ENCODE peak calls at places on chromosomes 7 and 10, in six cellular contexts. One of them, this sample, is unnamed.

GRCh38 chr10:20890009-20890408 is 7.1 kb downstream of the NEBL start:
- DNase-seq in A549: no peak
- DNase-seq in NB4: no peak
- DNase-seq in K562: no peak
- DNase-seq in endothelial cell of umbilical vein: no peak
- DNase-seq in HepG2: no peak
- DNase-seq in this sample: no peak

GRCh38 chr7:80346704-80347103 is 165.2 kb downstream of the GNAT3 start:
- DNase-seq in endothelial cell of umbilical vein: no peak
- DNase-seq in NB4: no peak
- DNase-seq in A549: no peak
- DNase-seq in K562: no peak
- DNase-seq in HepG2: no peak
- DNase-seq in this sample: no peak

GRCh38 chr10:10792681-10793080 is 225.0 kb upstream of the CELF2 start:
- DNase-seq in NB4: no peak
- DNase-seq in A549: no peak
- DNase-seq in endothelial cell of umbilical vein: peak; percentile 89
- DNase-seq in HepG2: no peak
- DNase-seq in K562: no peak
- DNase-seq in this sample: no peak

GRCh38 chr10:16787361-16787791 is 29.8 kb downstream of the RSU1 start:
- DNase-seq in K562: no peak
- DNase-seq in NB4: no peak
- DNase-seq in HepG2: no peak
- DNase-seq in endothelial cell of umbilical vein: no peak
- DNase-seq in A549: no peak
- DNase-seq in this sample: no peak

GRCh38 chr7:13852281-13852968 is 137.0 kb downstream of the ETV1 start:
- DNase-seq in K562: no peak
- DNase-seq in NB4: no peak
- DNase-seq in HepG2: no peak
- DNase-seq in endothelial cell of umbilical vein: no peak
- DNase-seq in A549: no peak
- DNase-seq in this sample: no peak

GRCh38 chr7:55021951-55022617 is 3.3 kb downstream of the EGFR start:
- DNase-seq in K562: no peak
- DNase-seq in endothelial cell of umbilical vein: no peak
- DNase-seq in HepG2: no peak
- DNase-seq in A549: no peak
- DNase-seq in NB4: no peak
- DNase-seq in this sample: no peak

GRCh38 chr7:1949681-1950055 is 279.6 kb downstream of the ELFN1 start:
- DNase-seq in NB4: no peak
- DNase-seq in HepG2: no peak
- DNase-seq in K562: no peak
- DNase-seq in A549: no peak
- DNase-seq in endothelial cell of umbilical vein: no peak
- DNase-seq in this sample: no peak

GRCh38 chr10:69217119-69217754 is 2.9 kb upstream of the HKDC1 start:
- DNase-seq in HepG2: peak; percentile 34
- DNase-seq in K562: no peak
- DNase-seq in NB4: no peak
- DNase-seq in endothelial cell of umbilical vein: peak; percentile 74
- DNase-seq in A549: peak; percentile 43
- DNase-seq in this sample: no peak

GRCh38 chr10:8133146-8133545 is 78.7 kb downstream of the GATA3 start:
- DNase-seq in endothelial cell of umbilical vein: no peak
- DNase-seq in A549: no peak
- DNase-seq in HepG2: no peak
- DNase-seq in NB4: peak; percentile 36
- DNase-seq in K562: no peak
- DNase-seq in this sample: peak; percentile 80

GRCh38 chr7:112790651-112790973 is 419 bp upstream of the TMEM168 start:
- DNase-seq in NB4: peak; percentile 74
- DNase-seq in endothelial cell of umbilical vein: no peak
- DNase-seq in HepG2: no peak
- DNase-seq in K562: no peak
- DNase-seq in A549: no peak
- DNase-seq in this sample: peak; percentile 44

GRCh38 chr10:74947781-74948401 is 121.5 kb downstream of the KAT6B start:
- DNase-seq in A549: no peak
- DNase-seq in endothelial cell of umbilical vein: no peak
- DNase-seq in HepG2: no peak
- DNase-seq in K562: no peak
- DNase-seq in NB4: no peak
- DNase-seq in this sample: no peak

GRCh38 chr10:69835875-69836727 is 34.4 kb downstream of the COL13A1 start:
- DNase-seq in K562: no peak
- DNase-seq in NB4: peak; percentile 26
- DNase-seq in A549: no peak
- DNase-seq in endothelial cell of umbilical vein: no peak
- DNase-seq in HepG2: no peak
- DNase-seq in this sample: no peak

GRCh38 chr7:13359656-13360055 is 629.8 kb downstream of the ETV1 start:
- DNase-seq in K562: no peak
- DNase-seq in NB4: no peak
- DNase-seq in endothelial cell of umbilical vein: no peak
- DNase-seq in A549: no peak
- DNase-seq in HepG2: no peak
- DNase-seq in this sample: no peak

GRCh38 chr7:35849158-35849831 is 48.4 kb downstream of the SEPTIN7 start:
- DNase-seq in A549: no peak
- DNase-seq in endothelial cell of umbilical vein: no peak
- DNase-seq in K562: no peak
- DNase-seq in HepG2: no peak
- DNase-seq in NB4: no peak
- DNase-seq in this sample: no peak

GRCh38 chr7:45921699-45922519 is 837 bp upstream of the IGFBP3 start:
- DNase-seq in HepG2: peak; percentile 34
- DNase-seq in endothelial cell of umbilical vein: peak; percentile 78
- DNase-seq in A549: peak; percentile 64
- DNase-seq in K562: peak; percentile 27
- DNase-seq in NB4: peak; percentile 49
- DNase-seq in this sample: no peak

GRCh38 chr7:84637568-84638338 is 443.2 kb upstream of the SEMA3A start:
- DNase-seq in endothelial cell of umbilical vein: peak; percentile 92
- DNase-seq in A549: no peak
- DNase-seq in K562: no peak
- DNase-seq in HepG2: no peak
- DNase-seq in NB4: no peak
- DNase-seq in this sample: no peak

GRCh38 chr10:32141018-32141807 is 85.0 kb upstream of the KIF5B start:
- DNase-seq in A549: no peak
- DNase-seq in endothelial cell of umbilical vein: peak; percentile 91
- DNase-seq in NB4: no peak
- DNase-seq in HepG2: no peak
- DNase-seq in K562: no peak
- DNase-seq in this sample: no peak

GRCh38 chr7:158664406-158664805 is 40.2 kb downstream of the NCAPG2 start:
- DNase-seq in K562: no peak
- DNase-seq in NB4: no peak
- DNase-seq in A549: no peak
- DNase-seq in HepG2: no peak
- DNase-seq in endothelial cell of umbilical vein: no peak
- DNase-seq in this sample: no peak

GRCh38 chr7:974172-974571 is 1.2 kb downstream of the COX19 start:
- DNase-seq in A549: no peak
- DNase-seq in endothelial cell of umbilical vein: no peak
- DNase-seq in K562: no peak
- DNase-seq in HepG2: no peak
- DNase-seq in NB4: peak; percentile 55
- DNase-seq in this sample: no peak

GRCh38 chr7:23654508-23654907 is 25.5 kb upstream of the FAM221A start:
- DNase-seq in K562: peak; percentile 25
- DNase-seq in endothelial cell of umbilical vein: peak; percentile 35
- DNase-seq in NB4: peak; percentile 58
- DNase-seq in A549: peak; percentile 13
- DNase-seq in HepG2: peak; percentile 15
- DNase-seq in this sample: no peak

GRCh38 chr7:84122582-84123360 is 71.8 kb downstream of the SEMA3A start:
- DNase-seq in endothelial cell of umbilical vein: no peak
- DNase-seq in A549: no peak
- DNase-seq in HepG2: no peak
- DNase-seq in NB4: no peak
- DNase-seq in K562: no peak
- DNase-seq in this sample: no peak

GRCh38 chr7:44867073-44867990 is 18.0 kb downstream of the PURB start:
- DNase-seq in A549: peak; percentile 58
- DNase-seq in NB4: peak; percentile 33
- DNase-seq in K562: peak; percentile 52
- DNase-seq in HepG2: peak; percentile 32
- DNase-seq in endothelial cell of umbilical vein: peak; percentile 60
- DNase-seq in this sample: no peak

GRCh38 chr10:103592186-103593021 is 98.9 kb downstream of the NEURL1 start:
- DNase-seq in NB4: peak; percentile 68
- DNase-seq in A549: peak; percentile 94
- DNase-seq in HepG2: peak; percentile 30
- DNase-seq in endothelial cell of umbilical vein: peak; percentile 40
- DNase-seq in K562: peak; percentile 79
- DNase-seq in this sample: no peak

GRCh38 chr7:135169141-135169935 is 1.2 kb downstream of the CYREN start:
- DNase-seq in A549: peak; percentile 71
- DNase-seq in endothelial cell of umbilical vein: peak; percentile 26
- DNase-seq in K562: peak; percentile 81
- DNase-seq in NB4: peak; percentile 80
- DNase-seq in HepG2: peak; percentile 65
- DNase-seq in this sample: no peak

GRCh38 chr10:34010891-34011290 is 676.4 kb upstream of the NRP1 start:
- DNase-seq in K562: no peak
- DNase-seq in NB4: peak; percentile 3
- DNase-seq in HepG2: no peak
- DNase-seq in A549: no peak
- DNase-seq in endothelial cell of umbilical vein: no peak
- DNase-seq in this sample: no peak

GRCh38 chr10:133156674-133157579 is 3.1 kb upstream of the KNDC1 start:
- DNase-seq in endothelial cell of umbilical vein: no peak
- DNase-seq in NB4: no peak
- DNase-seq in HepG2: no peak
- DNase-seq in K562: no peak
- DNase-seq in A549: no peak
- DNase-seq in this sample: no peak

GRCh38 chr10:133154411-133154810 is 5.6 kb upstream of the KNDC1 start:
- DNase-seq in K562: no peak
- DNase-seq in A549: no peak
- DNase-seq in endothelial cell of umbilical vein: no peak
- DNase-seq in NB4: no peak
- DNase-seq in HepG2: no peak
- DNase-seq in this sample: no peak

GRCh38 chr10:133158437-133158755 is 1.6 kb upstream of the KNDC1 start:
- DNase-seq in NB4: no peak
- DNase-seq in HepG2: no peak
- DNase-seq in endothelial cell of umbilical vein: no peak
- DNase-seq in K562: no peak
- DNase-seq in A549: no peak
- DNase-seq in this sample: no peak

GRCh38 chr10:133157662-133158436 is 2.2 kb upstream of the KNDC1 start:
- DNase-seq in HepG2: no peak
- DNase-seq in NB4: no peak
- DNase-seq in endothelial cell of umbilical vein: no peak
- DNase-seq in A549: no peak
- DNase-seq in K562: no peak
- DNase-seq in this sample: no peak

GRCh38 chr10:133154996-133155778 is 4.8 kb upstream of the KNDC1 start:
- DNase-seq in HepG2: no peak
- DNase-seq in NB4: no peak
- DNase-seq in endothelial cell of umbilical vein: no peak
- DNase-seq in A549: no peak
- DNase-seq in K562: no peak
- DNase-seq in this sample: no peak
- TF ChIP-seq MYC in HepG2: no peak
- TF ChIP-seq MYC in NB4: no peak
- TF ChIP-seq MYC in endothelial cell of umbilical vein: no peak
- TF ChIP-seq MYC in A549: no peak
- TF ChIP-seq MYC in K562: no peak
- TF ChIP-seq MYC in this sample: no peak

DNA sequence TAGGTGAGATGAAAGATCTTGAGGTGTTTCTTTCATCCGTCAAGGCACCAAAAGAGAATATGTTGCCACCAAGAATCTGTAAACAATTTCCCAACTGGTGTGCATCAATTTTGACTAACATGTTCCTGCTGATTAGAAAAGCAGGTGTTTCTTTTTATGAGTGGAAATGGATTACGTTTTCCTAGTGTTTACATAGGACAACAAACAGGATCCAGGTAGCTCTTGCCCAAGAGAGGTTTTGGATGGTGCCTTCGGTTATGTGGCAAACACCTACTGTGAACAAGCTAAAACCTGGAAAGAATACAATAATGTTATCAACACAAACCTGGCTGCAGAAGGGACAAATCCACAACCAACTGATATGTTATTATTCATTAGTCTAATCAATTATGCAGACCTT is 53.6 kb upstream of the WNT16 start:
- DNase-seq in NB4: no peak
- DNase-seq in A549: no peak
- DNase-seq in HepG2: no peak
- DNase-seq in K562: no peak
- DNase-seq in endothelial cell of umbilical vein: no peak
- DNase-seq in this sample: no peak
- TF ChIP-seq MYC in NB4: no peak
- TF ChIP-seq MYC in A549: no peak
- TF ChIP-seq MYC in HepG2: no peak
- TF ChIP-seq MYC in K562: no peak
- TF ChIP-seq MYC in endothelial cell of umbilical vein: no peak
- TF ChIP-seq MYC in this sample: no peak

GRCh38 chr7:132380065-132380464 is 196.2 kb downstream of the PLXNA4 start:
- DNase-seq in A549: no peak
- DNase-seq in endothelial cell of umbilical vein: no peak
- DNase-seq in NB4: no peak
- DNase-seq in K562: no peak
- DNase-seq in HepG2: peak; percentile 15
- DNase-seq in this sample: no peak
- TF ChIP-seq MYC in A549: no peak
- TF ChIP-seq MYC in endothelial cell of umbilical vein: no peak
- TF ChIP-seq MYC in NB4: no peak
- TF ChIP-seq MYC in K562: no peak
- TF ChIP-seq MYC in HepG2: no peak
- TF ChIP-seq MYC in this sample: no peak

DNA sequence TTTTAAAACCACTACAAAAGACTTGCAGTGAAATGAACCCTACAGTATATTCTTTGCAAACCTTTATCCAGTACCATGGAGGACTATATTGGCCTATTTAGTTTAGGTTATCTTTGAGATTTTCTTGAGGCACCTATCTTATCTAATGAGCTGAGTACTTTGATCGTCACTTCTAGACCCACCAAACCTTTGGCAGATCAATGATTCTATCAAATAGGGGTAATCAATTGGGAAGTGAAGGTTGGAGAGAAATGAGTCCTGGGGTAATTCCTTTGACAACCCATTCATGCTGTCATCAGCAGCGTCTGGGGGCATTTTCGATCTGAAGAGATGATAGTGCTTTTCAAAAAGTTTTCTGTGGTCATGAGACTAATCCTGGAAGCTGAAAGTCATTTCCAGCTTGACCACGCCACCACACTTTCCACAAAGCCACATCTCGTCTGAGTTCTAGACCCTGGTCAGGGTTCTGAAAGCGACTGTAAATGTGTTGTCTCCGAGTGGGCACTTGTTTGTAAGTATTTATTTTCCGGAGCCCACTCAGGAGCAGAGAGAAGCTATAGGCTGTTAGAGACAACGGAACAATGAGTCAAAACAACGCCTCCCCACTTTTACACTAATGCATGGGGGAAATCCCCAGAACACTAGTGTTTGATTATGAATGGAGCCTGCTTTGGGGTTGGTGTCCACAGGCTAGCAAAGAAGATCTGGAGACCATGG is 4.8 kb downstream of the EGR2 start:
- DNase-seq in K562: no peak
- DNase-seq in A549: no peak
- DNase-seq in NB4: no peak
- DNase-seq in endothelial cell of umbilical vein: no peak
- DNase-seq in HepG2: no peak
- DNase-seq in this sample: peak; percentile 85
- TF ChIP-seq MYC in K562: no peak
- TF ChIP-seq MYC in A549: no peak
- TF ChIP-seq MYC in NB4: no peak
- TF ChIP-seq MYC in endothelial cell of umbilical vein: no peak
- TF ChIP-seq MYC in HepG2: no peak
- TF ChIP-seq MYC in this sample: no peak

This sample was measured in GM12878.